ENCODE peak calls at places on chromosome 5, in five cellular contexts. J is endodermal cell, R is NCI-H2081, M is psoas muscle, L is AG20443. X is an unnamed sample.

GRCh38 chr5:52759381-52759780 is 28.3 kb upstream of the ITGA1 start:
- DNase-seq in J (no peak), R (no peak), M (no peak), L (no peak), X (no peak)

GRCh38 chr5:997001-997474 is 11.6 kb upstream of the NKD2 start:
- DNase-seq in J (peak), R (no peak), M (no peak), L (no peak), X (no peak)

GRCh38 chr5:56763711-56764466 is 51.5 kb upstream of the MAP3K1 start:
- DNase-seq in J (no peak), R (no peak), M (no peak), L (peak), X (no peak)

GRCh38 chr5:132829742-132830435 is 558 bp downstream of the SHROOM1 start:
- DNase-seq in J (peak), R (peak), M (peak), L (peak), X (no peak)

GRCh38 chr5:171660438-171660837 is 125.2 kb upstream of the SMIM23 start:
- DNase-seq in J (no peak), R (no peak), M (no peak), L (no peak), X (no peak)

GRCh38 chr5:147464211-147464610 is 45.7 kb downstream of the DPYSL3 start:
- DNase-seq in J (peak), R (no peak), M (no peak), L (peak), X (no peak)

GRCh38 chr5:79493596-79494343 is 20.2 kb downstream of the HOMER1 start:
- DNase-seq in J (no peak), R (no peak), M (no peak), L (no peak), X (no peak)

GRCh38 chr5:99059685-99060084 is 130.9 kb upstream of the CHD1 start:
- DNase-seq in J (no peak), R (no peak), M (no peak), L (no peak), X (no peak)

GRCh38 chr5:38462972-38463633 is 93.3 kb downstream of the LIFR start:
- DNase-seq in J (no peak), R (no peak), M (no peak), L (no peak), X (no peak)